ENCODE peak calls at places on chromosomes 3 and 15, in five cellular contexts. Q, L, A, K and N are unnamed samples.

GRCh38 chr3:107987036-107987557 is 103.7 kb downstream of the CD47 start:
- DNase-seq in Q (no peak), L (peak), A (peak), K (peak), N (peak)

GRCh38 chr3:189710620-189711388 is 79.6 kb downstream of the TP63 start:
- DNase-seq in Q (no peak), L (peak), A (peak), K (peak), N (peak)

GRCh38 chr3:52471371-52472238 is 16.2 kb downstream of the NISCH start:
- DNase-seq in Q (peak), L (no peak), A (peak), K (peak), N (no peak)

GRCh38 chr3:145557405-145557804 is 603.6 kb downstream of the PLOD2 start:
- DNase-seq in Q (no peak), L (no peak), A (no peak), K (no peak), N (no peak)

GRCh38 chr3:133763797-133764734 is 17.9 kb downstream of the TF start:
- DNase-seq in Q (no peak), L (no peak), A (no peak), K (no peak), N (no peak)

GRCh38 chr3:127367593-127367992 is 79.7 kb upstream of the PRR20G start:
- DNase-seq in Q (no peak), L (no peak), A (no peak), K (no peak), N (no peak)

GRCh38 chr3:16350041-16350952 is 85.3 kb downstream of the OXNAD1 start:
- DNase-seq in Q (no peak), L (peak), A (peak), K (no peak), N (peak)

GRCh38 chr15:77023576-77024272 is 28.8 kb downstream of the PSTPIP1 start:
- DNase-seq in Q (no peak), L (no peak), A (no peak), K (no peak), N (no peak)

GRCh38 chr3:49410102-49410843 is 1.5 kb downstream of the RHOA start:
- DNase-seq in Q (no peak), L (no peak), A (no peak), K (no peak), N (no peak)

GRCh38 chr3:106302451-106303221 is 433.8 kb upstream of the CBLB start:
- DNase-seq in Q (no peak), L (no peak), A (no peak), K (no peak), N (no peak)

GRCh38 chr15:100547961-100548360 is 19.2 kb upstream of the CERS3 start:
- DNase-seq in Q (no peak), L (no peak), A (no peak), K (no peak), N (no peak)

GRCh38 chr15:96746621-96747155 is 416.2 kb downstream of the NR2F2 start:
- DNase-seq in Q (no peak), L (no peak), A (no peak), K (no peak), N (no peak)

DNA sequence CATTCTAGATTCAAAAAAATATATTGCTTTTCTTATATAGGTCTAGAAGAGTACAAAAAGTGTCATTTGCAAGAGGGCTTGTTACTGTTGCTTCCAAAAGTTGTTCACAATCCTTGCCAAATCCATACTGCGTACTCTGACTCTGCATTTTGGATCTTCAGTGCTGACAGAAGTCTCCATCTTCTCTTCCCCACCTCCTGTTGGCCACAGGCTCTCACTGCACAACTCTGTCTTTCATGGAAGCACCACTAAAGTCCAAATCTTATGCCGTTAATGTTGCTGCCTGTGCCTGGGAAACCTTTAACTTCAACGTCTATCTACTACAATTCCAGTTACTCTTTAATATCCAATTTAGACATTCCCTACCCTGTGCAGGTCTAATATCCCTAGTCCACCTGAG is 419.9 kb downstream of the NR2F2 start:
- DNase-seq in Q (no peak), L (no peak), A (no peak), K (no peak), N (no peak)
- TF ChIP-seq CTCF in Q (no peak), L (no peak), A (no peak), K (no peak), N (no peak)

GRCh38 chr3:9934235-9934621 is 594 bp downstream of the CRELD1 start:
- DNase-seq in Q (no peak), L (peak), A (no peak), K (no peak), N (no peak)
- TF ChIP-seq CTCF in Q (no peak), L (no peak), A (peak), K (no peak), N (peak)

DNA sequence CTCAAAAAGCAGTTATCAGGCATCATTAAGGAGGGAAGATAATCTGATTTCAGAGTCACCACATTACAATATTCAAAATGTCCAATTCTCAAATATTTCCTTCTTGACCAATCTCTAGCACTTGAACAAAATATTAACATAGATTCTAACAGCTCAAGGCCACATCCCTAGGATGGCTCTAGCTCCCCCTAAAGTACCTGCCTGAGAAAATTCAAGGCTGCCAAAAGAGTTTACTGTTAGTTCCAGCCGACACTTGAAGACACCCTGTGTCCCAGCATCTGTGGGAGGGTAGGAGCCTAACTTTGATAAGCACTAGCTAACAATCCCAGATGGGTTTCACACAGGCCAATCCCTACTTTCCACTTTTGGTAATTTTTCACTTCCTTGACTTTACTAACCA is 10.4 kb downstream of the NSMCE3 start:
- DNase-seq in Q (no peak), L (no peak), A (no peak), K (no peak), N (no peak)
- TF ChIP-seq CTCF in Q (no peak), L (no peak), A (no peak), K (no peak), N (no peak)

DNA sequence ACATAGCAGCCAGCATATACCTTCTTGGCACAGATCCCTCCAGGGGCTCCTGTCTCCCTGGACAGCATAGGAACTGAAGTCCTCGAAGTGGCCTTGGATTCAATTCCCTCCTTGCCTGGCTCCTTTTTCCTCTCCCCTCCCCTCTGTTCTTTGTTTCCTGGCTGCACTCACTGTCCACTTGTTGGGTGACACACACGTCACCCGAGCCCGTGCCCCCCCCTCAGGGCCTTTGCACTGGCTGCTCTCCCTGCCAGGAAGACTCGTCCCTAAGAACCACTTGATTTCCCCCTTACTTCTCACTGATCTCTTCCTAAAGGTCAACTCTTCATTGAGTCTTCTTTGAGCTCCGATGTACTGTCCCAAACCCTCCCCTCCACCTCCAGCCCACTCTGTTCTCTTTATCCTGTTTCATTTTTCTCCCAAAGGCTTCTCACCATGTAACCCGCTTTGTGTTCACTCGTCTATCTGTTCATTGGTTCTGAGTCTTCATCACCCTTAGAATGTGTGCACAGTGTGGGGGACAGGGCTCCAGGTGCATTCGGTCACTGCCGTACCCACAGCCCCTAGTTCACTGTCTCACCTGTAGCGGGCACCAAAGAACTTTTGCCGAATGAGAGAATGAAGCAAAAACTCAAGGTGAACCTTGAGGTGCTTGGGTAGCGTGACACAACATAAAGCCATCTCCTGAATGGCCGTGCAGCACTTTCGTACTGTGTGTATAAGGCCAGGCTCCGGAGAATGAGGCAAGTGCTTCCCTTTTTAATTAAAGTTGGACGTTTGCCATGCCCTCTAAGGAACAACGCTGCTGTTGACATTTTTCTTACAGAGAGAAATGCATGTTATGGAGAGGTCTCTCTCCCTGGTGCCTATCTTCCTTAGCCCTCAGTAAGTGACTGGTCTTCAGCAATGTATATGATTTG is 74.0 kb downstream of the CHRNA7 start:
- DNase-seq in Q (no peak), L (no peak), A (no peak), K (no peak), N (no peak)
- TF ChIP-seq CTCF in Q (no peak), L (no peak), A (no peak), K (no peak), N (no peak)

GRCh38 chr15:96354731-96355560 is 24.4 kb downstream of the NR2F2 start:
- DNase-seq in Q (no peak), L (peak), A (peak), K (no peak), N (peak)
- TF ChIP-seq CTCF in Q (no peak), L (peak), A (peak), K (peak), N (peak)

DNA sequence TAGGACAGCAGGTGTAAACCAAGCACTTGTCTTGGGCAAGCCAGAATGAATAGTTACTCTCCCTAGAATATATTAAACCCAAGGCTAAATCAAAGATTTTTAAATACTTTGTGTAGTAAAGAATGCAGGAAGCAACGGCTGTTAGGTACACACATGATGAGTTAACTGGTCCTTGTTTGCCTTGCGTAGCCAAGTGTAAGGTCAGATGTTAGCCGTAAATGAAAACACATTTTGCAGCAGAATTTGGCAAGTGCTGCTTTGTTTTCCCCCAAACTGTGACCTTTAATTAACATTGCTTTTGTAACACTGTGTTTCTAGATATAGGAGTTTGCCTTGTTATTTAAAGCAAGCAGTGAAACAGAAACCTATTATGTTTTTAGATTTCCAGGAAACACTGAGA is 368.7 kb downstream of the IL5RA start:
- DNase-seq in Q (no peak), L (no peak), A (no peak), K (no peak), N (no peak)
- TF ChIP-seq CTCF in Q (no peak), L (no peak), A (no peak), K (no peak), N (no peak)